ENCODE peak calls at places on chromosome 9, in nine cellular contexts. One of them, this sample, is unnamed.

GRCh38 chr9:86096382-86096781 is 3.0 kb downstream of the GOLM1 start:
- DNase-seq in HEK293T: no peak
- DNase-seq in activated CD8-positive, alpha-beta T cell treated with anti-CD3 and anti-CD28 coated beads for 36 hours: no peak
- DNase-seq in aorta: no peak
- DNase-seq in central memory CD8-positive, alpha-beta T cell: no peak
- DNase-seq in stimulated activated CD4-positive, alpha-beta T cell treated with anti-CD3 and anti-CD28 coated beads, Interleukin-2, amount 100 ng/mL, for 48 hours: no peak
- DNase-seq in fibroblast of lung: peak; percentile 64
- DNase-seq in mesendoderm: no peak
- DNase-seq in NCI-H2081: no peak
- DNase-seq in this sample: no peak

GRCh38 chr9:6819112-6819511 is 61.3 kb downstream of the KDM4C start:
- DNase-seq in mesendoderm: no peak
- DNase-seq in aorta: no peak
- DNase-seq in activated CD8-positive, alpha-beta T cell treated with anti-CD3 and anti-CD28 coated beads for 36 hours: no peak
- DNase-seq in fibroblast of lung: no peak
- DNase-seq in central memory CD8-positive, alpha-beta T cell: no peak
- DNase-seq in NCI-H2081: no peak
- DNase-seq in stimulated activated CD4-positive, alpha-beta T cell treated with anti-CD3 and anti-CD28 coated beads, Interleukin-2, amount 100 ng/mL, for 48 hours: no peak
- DNase-seq in HEK293T: no peak
- DNase-seq in this sample: no peak

GRCh38 chr9:128702949-128703615 is 779 bp downstream of the PKN3 start:
- DNase-seq in stimulated activated CD4-positive, alpha-beta T cell treated with anti-CD3 and anti-CD28 coated beads, Interleukin-2, amount 100 ng/mL, for 48 hours: no peak
- DNase-seq in HEK293T: peak; percentile 58
- DNase-seq in aorta: no peak
- DNase-seq in NCI-H2081: no peak
- DNase-seq in fibroblast of lung: no peak
- DNase-seq in mesendoderm: peak; percentile 69
- DNase-seq in central memory CD8-positive, alpha-beta T cell: no peak
- DNase-seq in activated CD8-positive, alpha-beta T cell treated with anti-CD3 and anti-CD28 coated beads for 36 hours: peak; percentile 55
- DNase-seq in this sample: peak; percentile 70

GRCh38 chr9:100440071-100440470 is 13.1 kb downstream of the MSANTD3 start:
- DNase-seq in HEK293T: no peak
- DNase-seq in activated CD8-positive, alpha-beta T cell treated with anti-CD3 and anti-CD28 coated beads for 36 hours: no peak
- DNase-seq in mesendoderm: no peak
- DNase-seq in fibroblast of lung: peak; percentile 64
- DNase-seq in aorta: no peak
- DNase-seq in stimulated activated CD4-positive, alpha-beta T cell treated with anti-CD3 and anti-CD28 coated beads, Interleukin-2, amount 100 ng/mL, for 48 hours: no peak
- DNase-seq in central memory CD8-positive, alpha-beta T cell: no peak
- DNase-seq in NCI-H2081: no peak
- DNase-seq in this sample: peak; percentile 57

GRCh38 chr9:133585481-133586367 is 23.5 kb downstream of the FAM163B start:
- DNase-seq in NCI-H2081: peak; percentile 67
- DNase-seq in aorta: no peak
- DNase-seq in HEK293T: peak; percentile 26
- DNase-seq in activated CD8-positive, alpha-beta T cell treated with anti-CD3 and anti-CD28 coated beads for 36 hours: no peak
- DNase-seq in fibroblast of lung: no peak
- DNase-seq in mesendoderm: no peak
- DNase-seq in stimulated activated CD4-positive, alpha-beta T cell treated with anti-CD3 and anti-CD28 coated beads, Interleukin-2, amount 100 ng/mL, for 48 hours: no peak
- DNase-seq in central memory CD8-positive, alpha-beta T cell: no peak
- DNase-seq in this sample: no peak

GRCh38 chr9:87393706-87394255 is 103.9 kb upstream of the DAPK1 start:
- DNase-seq in central memory CD8-positive, alpha-beta T cell: no peak
- DNase-seq in fibroblast of lung: no peak
- DNase-seq in stimulated activated CD4-positive, alpha-beta T cell treated with anti-CD3 and anti-CD28 coated beads, Interleukin-2, amount 100 ng/mL, for 48 hours: no peak
- DNase-seq in NCI-H2081: no peak
- DNase-seq in HEK293T: no peak
- DNase-seq in mesendoderm: no peak
- DNase-seq in aorta: no peak
- DNase-seq in activated CD8-positive, alpha-beta T cell treated with anti-CD3 and anti-CD28 coated beads for 36 hours: no peak
- DNase-seq in this sample: no peak

GRCh38 chr9:80410106-80410505 is 838.3 kb downstream of the TLE4 start:
- DNase-seq in mesendoderm: peak; percentile 72
- DNase-seq in central memory CD8-positive, alpha-beta T cell: no peak
- DNase-seq in aorta: no peak
- DNase-seq in NCI-H2081: peak; percentile 4
- DNase-seq in HEK293T: no peak
- DNase-seq in fibroblast of lung: peak; percentile 2
- DNase-seq in activated CD8-positive, alpha-beta T cell treated with anti-CD3 and anti-CD28 coated beads for 36 hours: no peak
- DNase-seq in stimulated activated CD4-positive, alpha-beta T cell treated with anti-CD3 and anti-CD28 coated beads, Interleukin-2, amount 100 ng/mL, for 48 hours: no peak
- DNase-seq in this sample: no peak

GRCh38 chr9:90870646-90871326 is 69.2 kb downstream of the SYK start:
- DNase-seq in aorta: no peak
- DNase-seq in activated CD8-positive, alpha-beta T cell treated with anti-CD3 and anti-CD28 coated beads for 36 hours: peak; percentile 62
- DNase-seq in NCI-H2081: peak; percentile 64
- DNase-seq in stimulated activated CD4-positive, alpha-beta T cell treated with anti-CD3 and anti-CD28 coated beads, Interleukin-2, amount 100 ng/mL, for 48 hours: peak; percentile 13
- DNase-seq in central memory CD8-positive, alpha-beta T cell: no peak
- DNase-seq in mesendoderm: peak; percentile 22
- DNase-seq in fibroblast of lung: peak; percentile 20
- DNase-seq in HEK293T: peak; percentile 43
- DNase-seq in this sample: no peak

GRCh38 chr9:91534374-91534773 is 110.7 kb upstream of the NFIL3 start:
- DNase-seq in fibroblast of lung: peak; percentile 78
- DNase-seq in HEK293T: no peak
- DNase-seq in activated CD8-positive, alpha-beta T cell treated with anti-CD3 and anti-CD28 coated beads for 36 hours: no peak
- DNase-seq in central memory CD8-positive, alpha-beta T cell: no peak
- DNase-seq in mesendoderm: no peak
- DNase-seq in stimulated activated CD4-positive, alpha-beta T cell treated with anti-CD3 and anti-CD28 coated beads, Interleukin-2, amount 100 ng/mL, for 48 hours: no peak
- DNase-seq in NCI-H2081: no peak
- DNase-seq in aorta: no peak
- DNase-seq in this sample: no peak

GRCh38 chr9:112831281-112831851 is 59.3 kb downstream of the SLC46A2 start:
- DNase-seq in stimulated activated CD4-positive, alpha-beta T cell treated with anti-CD3 and anti-CD28 coated beads, Interleukin-2, amount 100 ng/mL, for 48 hours: no peak
- DNase-seq in HEK293T: no peak
- DNase-seq in activated CD8-positive, alpha-beta T cell treated with anti-CD3 and anti-CD28 coated beads for 36 hours: no peak
- DNase-seq in NCI-H2081: peak; percentile 10
- DNase-seq in fibroblast of lung: no peak
- DNase-seq in aorta: peak; percentile 75
- DNase-seq in mesendoderm: no peak
- DNase-seq in central memory CD8-positive, alpha-beta T cell: no peak
- DNase-seq in this sample: peak; percentile 59

GRCh38 chr9:33893861-33894260 is 76.9 kb downstream of the UBE2R2 start:
- DNase-seq in aorta: no peak
- DNase-seq in NCI-H2081: no peak
- DNase-seq in activated CD8-positive, alpha-beta T cell treated with anti-CD3 and anti-CD28 coated beads for 36 hours: no peak
- DNase-seq in stimulated activated CD4-positive, alpha-beta T cell treated with anti-CD3 and anti-CD28 coated beads, Interleukin-2, amount 100 ng/mL, for 48 hours: no peak
- DNase-seq in mesendoderm: no peak
- DNase-seq in fibroblast of lung: no peak
- DNase-seq in central memory CD8-positive, alpha-beta T cell: no peak
- DNase-seq in HEK293T: no peak
- DNase-seq in this sample: no peak

GRCh38 chr9:134570151-134570621 is 71.4 kb upstream of the COL5A1 start:
- DNase-seq in NCI-H2081: no peak
- DNase-seq in aorta: no peak
- DNase-seq in fibroblast of lung: no peak
- DNase-seq in central memory CD8-positive, alpha-beta T cell: no peak
- DNase-seq in mesendoderm: no peak
- DNase-seq in stimulated activated CD4-positive, alpha-beta T cell treated with anti-CD3 and anti-CD28 coated beads, Interleukin-2, amount 100 ng/mL, for 48 hours: no peak
- DNase-seq in HEK293T: no peak
- DNase-seq in activated CD8-positive, alpha-beta T cell treated with anti-CD3 and anti-CD28 coated beads for 36 hours: no peak
- DNase-seq in this sample: no peak

GRCh38 chr9:85522459-85523092 is 219.2 kb downstream of the AGTPBP1 start:
- DNase-seq in stimulated activated CD4-positive, alpha-beta T cell treated with anti-CD3 and anti-CD28 coated beads, Interleukin-2, amount 100 ng/mL, for 48 hours: peak; percentile 38
- DNase-seq in aorta: peak; percentile 82
- DNase-seq in HEK293T: no peak
- DNase-seq in activated CD8-positive, alpha-beta T cell treated with anti-CD3 and anti-CD28 coated beads for 36 hours: peak; percentile 63
- DNase-seq in mesendoderm: peak; percentile 67
- DNase-seq in fibroblast of lung: peak; percentile 55
- DNase-seq in central memory CD8-positive, alpha-beta T cell: no peak
- DNase-seq in NCI-H2081: no peak
- DNase-seq in this sample: peak; percentile 45

GRCh38 chr9:21974230-21974541 is 20.0 kb downstream of the CDKN2A start:
- DNase-seq in activated CD8-positive, alpha-beta T cell treated with anti-CD3 and anti-CD28 coated beads for 36 hours: no peak
- DNase-seq in central memory CD8-positive, alpha-beta T cell: no peak
- DNase-seq in aorta: no peak
- DNase-seq in fibroblast of lung: no peak
- DNase-seq in HEK293T: no peak
- DNase-seq in stimulated activated CD4-positive, alpha-beta T cell treated with anti-CD3 and anti-CD28 coated beads, Interleukin-2, amount 100 ng/mL, for 48 hours: no peak
- DNase-seq in mesendoderm: no peak
- DNase-seq in NCI-H2081: no peak
- DNase-seq in this sample: no peak

This sample was measured in psoas muscle.